ENCODE peak calls at places on chromosomes 4 and X, in eight cellular contexts. W, H, J, G, R, O, F and D are unnamed samples.

GRCh38 chr4:10074767-10075105 is 41.9 kb downstream of the WDR1 start:
- DNase-seq in O (no peak), H (peak; percentile 80), J (no peak), R (no peak), G (peak; percentile 45), W (peak; percentile 19), F (no peak), D (peak; percentile 55)

GRCh38 chrX:22329783-22330182 is 57.1 kb downstream of the CBLL2 start:
- DNase-seq in O (no peak), G (no peak), H (no peak), F (no peak), W (no peak), J (no peak), R (no peak), D (no peak)

GRCh38 chrX:1462596-1463251 is 10.0 kb upstream of the ASMTL start:
- DNase-seq in G (peak; percentile 40), F (peak; percentile 13), J (peak; percentile 26), H (peak; percentile 70), W (peak; percentile 21), O (peak; percentile 71), R (no peak), D (peak; percentile 56)

GRCh38 chr4:113828712-113829111 is 67.2 kb upstream of the CAMK2D start:
- DNase-seq in R (no peak), H (no peak), W (no peak), J (no peak), O (no peak), G (no peak), F (no peak), D (no peak)

GRCh38 chr4:38943355-38943754 is 75.7 kb downstream of the FAM114A1 start:
- DNase-seq in G (no peak), O (no peak), J (no peak), W (peak; percentile 57), R (no peak), F (peak; percentile 53), H (no peak), D (no peak)

GRCh38 chrX:43676960-43677582 is 21.0 kb downstream of the MAOA start:
- DNase-seq in W (no peak), F (no peak), H (no peak), J (no peak), R (no peak), O (peak; percentile 66), G (peak; percentile 58), D (no peak)

GRCh38 chr4:7808752-7809151 is 130.9 kb downstream of the AFAP1 start:
- DNase-seq in H (no peak), J (no peak), R (no peak), W (no peak), F (no peak), G (peak; percentile 31), O (no peak), D (no peak)

GRCh38 chrX:3791449-3791848 is 78.0 kb upstream of the PRKX start:
- DNase-seq in R (no peak), O (no peak), H (no peak), F (no peak), G (no peak), J (no peak), W (no peak), D (no peak)

GRCh38 chr4:1783970-1784369 is 9.1 kb upstream of the FGFR3 start:
- DNase-seq in W (no peak), R (no peak), G (no peak), O (no peak), F (no peak), H (no peak), J (no peak), D (no peak)

GRCh38 chr4:54281060-54281781 is 52.1 kb downstream of the PDGFRA start:
- DNase-seq in F (peak; percentile 76), W (peak; percentile 92), J (no peak), R (no peak), G (peak; percentile 20), O (no peak), H (peak; percentile 94), D (peak; percentile 22)

DNA sequence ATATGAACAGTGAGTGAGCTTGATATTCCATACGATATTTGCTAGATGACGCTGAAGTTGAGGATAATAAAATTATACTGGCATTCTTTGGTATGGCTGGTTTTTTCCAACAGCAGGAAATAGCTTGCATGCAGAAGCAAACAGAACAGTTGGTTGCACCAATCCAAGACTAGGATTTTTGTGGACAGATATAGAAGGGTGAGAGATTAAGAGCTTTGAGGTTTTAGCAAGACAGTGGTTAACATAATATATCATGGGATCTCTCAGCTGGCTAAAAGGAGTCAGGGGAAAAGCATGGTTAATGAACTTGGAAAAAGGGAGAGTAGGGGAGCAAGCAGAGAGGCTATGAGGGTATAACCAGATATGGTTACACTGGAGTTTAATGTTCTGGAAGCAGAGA is 127.9 kb downstream of the DHX15 start:
- DNase-seq in O (no peak), F (no peak), R (no peak), G (no peak), H (no peak), J (no peak), W (no peak), D (no peak)
- TF ChIP-seq POLR2A in O (no peak), F (no peak), R (no peak), G (no peak), H (no peak), J (no peak), W (no peak), D (no peak)

DNA sequence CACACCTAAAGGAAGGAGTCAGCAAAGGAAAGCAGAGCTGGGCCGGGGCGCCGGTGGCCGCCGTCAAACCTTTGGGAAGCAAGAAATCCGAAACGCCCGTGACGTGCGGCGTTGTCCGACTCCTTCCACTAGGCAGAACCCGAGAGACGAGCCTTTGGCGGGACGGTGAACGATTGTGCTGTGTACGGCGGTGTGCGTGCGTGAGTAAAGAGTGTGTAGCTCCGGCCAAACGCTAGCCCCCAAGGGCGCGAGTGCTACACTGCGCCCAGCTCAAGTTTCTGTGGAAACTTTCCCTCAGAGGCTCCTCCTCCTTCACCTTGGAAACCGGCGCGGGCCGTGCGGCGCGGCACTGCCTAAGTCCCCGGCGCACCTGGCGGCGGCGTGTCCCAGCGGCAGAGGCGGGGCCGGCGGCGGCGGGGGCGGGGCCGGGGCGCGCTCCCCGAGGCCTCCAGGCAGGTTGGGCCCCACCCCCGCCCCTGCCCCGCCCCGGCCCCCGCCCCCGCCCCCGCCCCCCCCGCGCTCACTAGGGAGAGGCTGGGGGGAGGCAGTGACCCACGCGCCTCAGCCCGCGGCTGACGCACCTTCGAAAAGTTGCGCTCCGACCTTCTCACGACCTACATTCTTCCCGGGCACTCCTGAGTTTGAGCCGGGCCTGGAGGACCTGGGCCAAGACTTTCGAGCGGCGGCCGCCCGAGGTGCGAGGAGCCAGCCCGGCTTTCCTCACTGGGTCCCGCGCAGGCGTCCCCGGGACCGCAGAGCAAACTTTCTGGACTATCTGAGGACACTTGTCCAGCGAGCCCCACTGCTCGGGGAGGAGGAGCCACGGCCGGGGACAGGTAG is at the start of gene FHIP1A:
- DNase-seq in O (peak; percentile 39), F (peak; percentile 78), G (peak; percentile 59), W (peak; percentile 95), R (peak; percentile 66), H (peak; percentile 95), J (peak; percentile 95), D (peak; percentile 62)
- TF ChIP-seq POLR2A in O (no peak), F (peak; percentile 45), G (no peak), W (no peak), R (no peak), H (no peak), J (peak; percentile 61), D (no peak)

GRCh38 chr4:170025523-170026252 is 507 bp downstream of the MFAP3L start:
- DNase-seq in R (no peak), H (peak; percentile 86), J (peak; percentile 65), F (peak; percentile 35), G (peak; percentile 3), W (no peak), O (peak; percentile 59), D (no peak)

GRCh38 chr4:170022211-170022610 is 4.0 kb downstream of the MFAP3L start:
- DNase-seq in W (no peak), J (no peak), R (no peak), F (no peak), H (no peak), O (no peak), G (no peak), D (no peak)

GRCh38 chr4:170027181-170027829 is 1.1 kb upstream of the MFAP3L start:
- DNase-seq in R (peak; percentile 73), H (peak; percentile 98), G (peak; percentile 93), W (peak; percentile 93), J (peak; percentile 98), O (peak; percentile 96), F (peak; percentile 95), D (peak; percentile 63)

GRCh38 chr4:170030121-170030520 is 3.9 kb upstream of the MFAP3L start:
- DNase-seq in R (no peak), J (no peak), F (no peak), W (no peak), H (no peak), O (no peak), G (no peak), D (no peak)

DNA sequence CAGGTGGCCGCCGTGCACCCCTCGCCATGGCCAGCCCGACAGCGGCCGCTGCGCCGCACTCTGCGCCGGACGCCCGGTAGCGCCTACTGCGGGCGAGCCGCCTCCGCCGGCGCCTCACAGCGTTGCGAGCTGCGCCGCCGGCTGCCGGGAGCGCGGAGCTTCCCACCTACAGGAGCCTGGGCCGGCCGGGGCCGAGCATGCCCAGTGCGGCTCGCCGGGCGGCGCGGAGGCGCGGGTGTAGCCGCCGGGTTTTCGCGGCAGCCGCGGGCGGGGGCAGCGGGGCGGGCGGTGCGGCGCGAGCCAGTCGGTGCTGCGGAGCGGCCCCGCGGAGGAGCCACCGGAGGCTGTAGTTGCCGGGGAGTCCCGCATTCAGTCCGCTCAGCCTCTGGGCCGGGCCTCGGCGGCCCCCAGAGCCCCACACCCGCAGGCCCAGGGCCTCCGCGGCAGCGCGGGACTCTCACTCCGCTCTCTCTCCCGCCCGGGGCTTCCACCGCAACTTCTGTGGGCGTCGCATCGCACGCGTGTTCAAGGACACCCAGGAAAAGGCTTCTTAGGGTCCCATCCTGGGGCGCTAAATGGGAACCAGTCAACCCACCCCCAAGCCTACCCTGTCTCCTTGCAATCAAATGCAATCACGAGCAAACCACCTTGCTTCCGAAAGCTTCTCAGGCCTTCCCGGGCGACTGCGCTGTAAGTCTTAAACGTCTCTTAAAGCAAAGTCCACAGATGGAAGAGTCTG is at the start of gene MFAP3L:
- DNase-seq in O (peak; percentile 92), J (peak; percentile 89), R (peak; percentile 74), W (peak; percentile 92), F (peak; percentile 90), H (peak; percentile 97), G (peak; percentile 80), D (peak; percentile 67)
- TF ChIP-seq POLR2A in O (peak; percentile 79), J (peak; percentile 47), R (no peak), W (no peak), F (peak; percentile 87), H (no peak), G (no peak), D (peak; percentile 62)

GRCh38 chrX:136196691-136197155 is 49.4 kb downstream of the FHL1 start:
- DNase-seq in W (no peak), F (no peak), R (no peak), H (no peak), O (no peak), G (no peak), J (no peak), D (no peak)
- TF ChIP-seq POLR2A in W (no peak), F (no peak), R (no peak), H (no peak), O (no peak), G (no peak), J (no peak), D (no peak)

GRCh38 chr4:138766332-138766731 is 249.2 kb upstream of the NOCT start:
- DNase-seq in R (no peak), O (no peak), H (no peak), G (no peak), J (no peak), F (no peak), W (no peak), D (no peak)
- TF ChIP-seq POLR2A in R (no peak), O (no peak), H (no peak), G (no peak), J (no peak), F (no peak), W (no peak), D (no peak)